ENCODE peak calls at places on chromosomes 7 and 10, in five cellular contexts. B is KG1, X is CD14-positive monocyte, L is activated T-helper 1 cell treated with Interleukin-2 at 50 U/mL for 16 hours, D is A549. O is an unnamed sample.

GRCh38 chr10:3873728-3874461 is 88.9 kb upstream of the KLF6 start:
- DNase-seq in B (peak), X (no peak), L (no peak), D (peak), O (no peak)

GRCh38 chr10:5691786-5692185 is 7.1 kb downstream of the TASOR2 start:
- DNase-seq in B (no peak), X (no peak), L (no peak), D (no peak), O (no peak)

GRCh38 chr10:110876000-110876399 is 4.3 kb downstream of the PDCD4 start:
- DNase-seq in B (no peak), X (no peak), L (no peak), D (no peak), O (no peak)

GRCh38 chr7:132158841-132159240 is 417.4 kb downstream of the PLXNA4 start:
- DNase-seq in B (no peak), X (no peak), L (no peak), D (no peak), O (no peak)

GRCh38 chr10:16952610-16953009 is 135.4 kb upstream of the RSU1 start:
- DNase-seq in B (no peak), X (no peak), L (no peak), D (no peak), O (no peak)

GRCh38 chr7:104985259-104985617 is 28.8 kb upstream of the KMT2E start:
- DNase-seq in B (no peak), X (no peak), L (no peak), D (no peak), O (no peak)

GRCh38 chr7:50632561-50633413 is 67.6 kb upstream of the DDC start:
- DNase-seq in B (no peak), X (no peak), L (peak), D (peak), O (no peak)

GRCh38 chr7:2488272-2488645 is 12.1 kb upstream of the GRIFIN start:
- DNase-seq in B (no peak), X (no peak), L (no peak), D (no peak), O (no peak)

GRCh38 chr10:93701903-93702277 is 502 bp downstream of the FRA10AC1 start:
- DNase-seq in B (no peak), X (no peak), L (no peak), D (peak), O (no peak)

GRCh38 chr7:116225860-116226259 is 15.5 kb downstream of the TES start:
- DNase-seq in B (no peak), X (no peak), L (no peak), D (no peak), O (no peak)

GRCh38 chr7:158534598-158534997 is 53.0 kb downstream of the PTPRN2 start:
- DNase-seq in B (no peak), X (no peak), L (no peak), D (no peak), O (no peak)

GRCh38 chr7:80463272-80463920 is 48.5 kb downstream of the GNAT3 start:
- DNase-seq in B (no peak), X (no peak), L (no peak), D (peak), O (no peak)

GRCh38 chr10:29479081-29479917 is 155.5 kb downstream of the SVIL start:
- DNase-seq in B (no peak), X (no peak), L (no peak), D (no peak), O (no peak)

GRCh38 chr7:112350596-112350995 is 99.7 kb upstream of the IFRD1 start:
- DNase-seq in B (no peak), X (no peak), L (no peak), D (no peak), O (no peak)

GRCh38 chr7:5713124-5713912 is 68.1 kb downstream of the RNF216 start:
- DNase-seq in B (no peak), X (no peak), L (no peak), D (no peak), O (no peak)

GRCh38 chr10:14586901-14587300 is 187.8 kb downstream of the FAM107B start:
- DNase-seq in B (no peak), X (no peak), L (peak), D (no peak), O (no peak)

GRCh38 chr10:96619803-96620773 is 33.3 kb upstream of the TM9SF3 start:
- DNase-seq in B (no peak), X (no peak), L (no peak), D (no peak), O (no peak)

GRCh38 chr7:133344275-133344674 is 91.4 kb downstream of the EXOC4 start:
- DNase-seq in B (no peak), X (no peak), L (no peak), D (no peak), O (no peak)

GRCh38 chr10:28949005-28950004 is 272.0 kb downstream of the BAMBI start:
- DNase-seq in B (no peak), X (no peak), L (no peak), D (peak), O (no peak)

GRCh38 chr10:36441557-36441956 is 683.8 kb upstream of the ANKRD30A start:
- DNase-seq in B (no peak), X (no peak), L (no peak), D (no peak), O (no peak)

GRCh38 chr10:62443866-62444265 is 69.7 kb downstream of the ZNF365 start:
- DNase-seq in B (peak), X (no peak), L (no peak), D (no peak), O (no peak)

GRCh38 chr10:59905066-59905734 is 1.2 kb downstream of the CCDC6 start:
- DNase-seq in B (no peak), X (no peak), L (no peak), D (no peak), O (no peak)